ENCODE peak calls at places on chromosome 14, in seven cellular contexts. Y, A, F, P, N, T and W are unnamed samples.

GRCh38 chr14:63770187-63770807 is 42.4 kb upstream of the SGPP1 start:
- DNase-seq in Y (peak; percentile 62), A (peak; percentile 50), F (peak; percentile 78), P (peak; percentile 50), N (peak; percentile 67), T (no peak), W (no peak)

GRCh38 chr14:67263499-67264149 is 22.4 kb downstream of the PALS1 start:
- DNase-seq in Y (peak; percentile 87), A (no peak), F (peak; percentile 73), P (no peak), N (no peak), T (no peak), W (no peak)

GRCh38 chr14:80378084-80378483 is 166.8 kb upstream of the DIO2 start:
- DNase-seq in Y (no peak), A (no peak), F (no peak), P (no peak), N (no peak), T (no peak), W (no peak)

GRCh38 chr14:44778562-44778961 is 183.2 kb downstream of the KLHL28 start:
- DNase-seq in Y (peak; percentile 90), A (no peak), F (peak; percentile 84), P (no peak), N (peak; percentile 22), T (no peak), W (no peak)

GRCh38 chr14:22184157-22185025 is 404.6 kb downstream of the DAD1 start:
- DNase-seq in Y (peak; percentile 86), A (no peak), F (peak; percentile 34), P (no peak), N (no peak), T (no peak), W (no peak)

GRCh38 chr14:49497725-49498348 is 88.3 kb downstream of the RPS29 start:
- DNase-seq in Y (peak; percentile 74), A (peak; percentile 50), F (peak; percentile 88), P (peak; percentile 27), N (peak; percentile 94), T (no peak), W (no peak)

GRCh38 chr14:67524152-67524963 is 8.7 kb upstream of the PLEKHH1 start:
- DNase-seq in Y (no peak), A (no peak), F (peak; percentile 19), P (no peak), N (no peak), T (no peak), W (no peak)

GRCh38 chr14:54138354-54139038 is 181.9 kb upstream of the BMP4 start:
- DNase-seq in Y (no peak), A (no peak), F (no peak), P (no peak), N (no peak), T (no peak), W (no peak)

GRCh38 chr14:54976316-54976715 is 50.6 kb downstream of the WDHD1 start:
- DNase-seq in Y (peak; percentile 82), A (peak; percentile 67), F (peak; percentile 89), P (no peak), N (no peak), T (no peak), W (no peak)

GRCh38 chr14:23864252-23864651 is 89.3 kb upstream of the DHRS4 start:
- DNase-seq in Y (no peak), A (no peak), F (no peak), P (no peak), N (no peak), T (no peak), W (no peak)

GRCh38 chr14:81219821-81220487 is 805 bp downstream of the GTF2A1 start:
- DNase-seq in Y (peak; percentile 7), A (no peak), F (peak; percentile 24), P (peak; percentile 9), N (peak; percentile 28), T (no peak), W (no peak)

GRCh38 chr14:70655110-70655826 is 13.6 kb downstream of the TTC9 start:
- DNase-seq in Y (no peak), A (no peak), F (no peak), P (no peak), N (peak; percentile 91), T (no peak), W (no peak)

GRCh38 chr14:67944605-67945004 is 125.0 kb downstream of the RAD51B start:
- DNase-seq in Y (no peak), A (no peak), F (no peak), P (no peak), N (no peak), T (no peak), W (no peak)

GRCh38 chr14:89746654-89747053 is 207.9 kb downstream of the EFCAB11 start:
- DNase-seq in Y (no peak), A (no peak), F (no peak), P (no peak), N (peak; percentile 49), T (no peak), W (no peak)

GRCh38 chr14:33210304-33210703 is 271.6 kb downstream of the NPAS3 start:
- DNase-seq in Y (peak; percentile 1), A (no peak), F (peak; percentile 49), P (no peak), N (peak; percentile 58), T (no peak), W (peak; percentile 36)

GRCh38 chr14:104119700-104120251 is 18.6 kb upstream of the KIF26A start:
- DNase-seq in Y (no peak), A (no peak), F (no peak), P (no peak), N (no peak), T (no peak), W (no peak)

GRCh38 chr14:54090274-54090673 is 133.6 kb upstream of the BMP4 start:
- DNase-seq in Y (no peak), A (no peak), F (no peak), P (no peak), N (no peak), T (no peak), W (no peak)

DNA sequence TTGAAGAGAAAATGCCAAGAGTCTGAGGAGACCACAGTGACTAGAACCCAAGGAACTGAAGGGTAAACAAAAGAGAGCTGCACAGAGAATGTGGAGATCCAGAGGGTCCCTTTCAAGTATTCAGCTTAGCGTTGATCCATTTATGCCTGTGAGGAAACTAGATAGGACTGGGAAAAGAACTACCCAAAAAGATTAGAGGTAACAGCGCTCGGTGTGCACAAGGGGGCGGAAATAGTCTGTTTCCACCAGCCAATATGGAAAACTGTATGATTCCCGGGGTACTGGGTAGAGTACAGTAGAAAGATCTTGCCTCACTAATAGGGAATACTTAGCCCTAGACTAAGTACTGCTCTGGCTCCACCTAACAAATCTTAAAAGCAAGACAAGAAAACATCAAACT is 135.5 kb downstream of the DPF3 start:
- DNase-seq in Y (no peak), A (no peak), F (no peak), P (no peak), N (peak; percentile 63), T (no peak), W (no peak)
- TF ChIP-seq CTCF in Y (no peak), A (no peak), F (no peak), P (no peak), N (peak; percentile 70), T (no peak), W (no peak)

DNA sequence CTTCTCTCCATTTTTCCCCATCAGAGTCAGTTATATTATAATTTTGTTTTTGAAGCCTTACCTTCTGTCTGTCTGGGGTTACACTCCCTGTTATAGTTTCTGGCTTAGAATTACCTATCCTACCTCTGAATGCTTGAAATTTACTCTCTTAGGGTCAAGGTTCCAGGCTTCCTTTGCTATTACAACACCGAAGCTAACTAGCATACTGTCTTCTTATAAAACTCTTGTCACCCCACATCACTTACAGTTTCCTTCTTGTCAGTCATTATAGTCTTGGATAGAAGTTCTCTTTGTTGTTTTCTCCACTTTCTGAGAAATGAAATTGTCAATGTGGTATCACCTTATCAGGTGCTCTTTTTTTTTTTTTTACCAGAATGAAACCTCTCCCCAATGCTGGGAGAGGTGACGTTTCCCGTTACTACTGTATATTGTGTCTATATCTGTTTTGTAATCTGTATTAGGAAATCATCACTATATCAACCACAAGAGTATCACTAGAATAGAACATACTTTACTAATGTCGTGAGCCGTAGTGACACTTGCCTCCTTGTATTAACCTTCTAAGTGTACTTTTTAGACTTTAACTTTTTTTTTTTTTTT is 69.2 kb upstream of the PSMA6 start:
- DNase-seq in Y (no peak), A (no peak), F (no peak), P (no peak), N (no peak), T (no peak), W (no peak)
- TF ChIP-seq CTCF in Y (no peak), A (no peak), F (no peak), P (no peak), N (no peak), T (no peak), W (no peak)

GRCh38 chr14:100825691-100826331 is at the start of gene MEG3:
- DNase-seq in Y (peak; percentile 82), A (peak; percentile 52), F (peak; percentile 83), P (peak; percentile 27), N (no peak), T (peak; percentile 72), W (no peak)

GRCh38 chr14:100826371-100827139 is 637 bp downstream of the MEG3 start:
- DNase-seq in Y (no peak), A (no peak), F (no peak), P (no peak), N (no peak), T (no peak), W (no peak)

GRCh38 chr14:100827140-100827517 is 1.2 kb downstream of the MEG3 start:
- DNase-seq in Y (peak; percentile 16), A (no peak), F (peak; percentile 29), P (no peak), N (no peak), T (no peak), W (no peak)

GRCh38 chr14:100828448-100828834 is 2.5 kb downstream of the MEG3 start:
- DNase-seq in Y (no peak), A (no peak), F (no peak), P (no peak), N (no peak), T (no peak), W (no peak)

GRCh38 chr14:100827751-100828447 is 2.0 kb downstream of the MEG3 start:
- DNase-seq in Y (peak; percentile 81), A (peak; percentile 59), F (peak; percentile 80), P (no peak), N (no peak), T (no peak), W (no peak)
- TF ChIP-seq CTCF in Y (peak; percentile 77), A (peak; percentile 65), F (peak; percentile 52), P (peak; percentile 49), N (peak; percentile 43), T (peak; percentile 56), W (no peak)

DNA sequence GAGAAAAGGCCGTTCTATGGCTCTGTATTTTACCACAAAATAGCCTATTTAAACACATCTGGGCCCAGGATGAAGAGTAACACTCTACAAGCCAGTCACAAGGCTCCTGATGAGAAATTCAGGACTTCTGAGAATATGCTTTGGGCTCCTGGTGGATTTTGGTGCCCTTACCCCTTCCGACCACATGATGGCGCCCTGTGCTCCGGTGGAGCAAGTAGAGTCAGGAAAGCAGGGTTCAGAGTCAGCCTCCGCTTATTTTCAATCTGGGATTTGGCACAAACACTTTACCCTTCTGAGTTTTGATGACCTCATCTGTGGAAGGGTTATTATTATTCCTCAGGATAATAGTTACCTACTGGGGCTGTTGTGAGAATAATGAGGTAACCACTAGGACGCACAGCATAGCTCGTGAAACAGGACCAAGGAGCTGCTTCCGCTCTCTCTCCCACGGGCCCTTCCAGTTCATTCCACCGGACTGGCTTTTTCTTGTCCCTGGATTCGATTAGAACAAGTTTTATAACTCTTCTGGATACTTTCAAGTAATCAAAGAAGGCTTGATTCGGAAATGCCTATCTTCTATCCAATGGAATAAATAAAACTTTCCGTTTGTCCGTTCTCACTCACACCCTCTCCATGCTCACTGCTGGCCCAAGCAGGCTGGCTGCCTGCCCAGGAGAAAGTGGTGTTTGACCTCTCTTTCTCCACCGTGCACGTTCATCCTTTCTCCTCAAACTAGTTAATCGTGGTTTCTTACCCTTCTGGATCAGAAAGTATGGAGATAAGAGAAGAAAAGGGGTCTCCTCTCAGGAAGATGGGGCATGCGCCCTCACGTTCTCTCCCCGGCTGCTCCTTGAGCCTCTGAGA is 104.6 kb downstream of the GALC start:
- DNase-seq in Y (no peak), A (no peak), F (peak; percentile 5), P (no peak), N (peak; percentile 82), T (no peak), W (no peak)
- TF ChIP-seq CTCF in Y (peak; percentile 26), A (peak; percentile 71), F (peak; percentile 37), P (no peak), N (peak; percentile 85), T (peak; percentile 19), W (peak; percentile 52)